ENCODE peak calls at places on chromosomes 1 and 21, in six cellular contexts. J is lower lobe of right lung, Q is K562, H is DND-41, S is tibial artery, B is endodermal cell. C is an unnamed sample. For H3K4me1 and H3K9me3, the result is how much of the 10 kb centered on the place peaks cover.

GRCh38 chr1:47859092-47859743 is 138.0 kb downstream of the TRABD2B start:
- DNase-seq in B (peak), Q (no peak), S (no peak), J (no peak), H (peak), C (no peak)

GRCh38 chr1:23791434-23792047 is 596 bp downstream of the LYPLA2 start:
- DNase-seq in S (no peak), B (peak), J (peak), Q (peak), H (no peak), C (no peak)

GRCh38 chr1:234961468-234962339 is 166.9 kb downstream of the TOMM20 start:
- DNase-seq in B (no peak), J (no peak), S (peak), H (no peak), Q (no peak), C (no peak)

GRCh38 chr1:99639408-99639807 is 6.5 kb upstream of the PALMD start:
- DNase-seq in J (no peak), B (no peak), Q (no peak), S (no peak), H (no peak), C (no peak)

GRCh38 chr1:67126111-67126746 is 8.5 kb downstream of the C1orf141 start:
- DNase-seq in B (no peak), J (no peak), H (no peak), Q (peak), S (no peak), C (no peak)

GRCh38 chr1:4603317-4604110 is 50.9 kb upstream of the AJAP1 start:
- DNase-seq in J (no peak), B (peak), S (peak), Q (no peak), H (no peak), C (no peak)

GRCh38 chr1:47555841-47556616 is 118.2 kb downstream of the FOXD2 start:
- DNase-seq in Q (no peak), B (peak), H (no peak), J (no peak), S (no peak), C (no peak)

GRCh38 chr1:194268839-194269238 is 1082.4 kb upstream of the B3GALT2 start:
- DNase-seq in S (no peak), B (no peak), H (no peak), Q (no peak), J (no peak), C (no peak)

GRCh38 chr1:58505286-58505685 is 41.2 kb downstream of the OMA1 start:
- DNase-seq in S (no peak), H (no peak), B (no peak), Q (no peak), J (no peak), C (no peak)

GRCh38 chr21:17858764-17859163 is 39.6 kb upstream of the C21orf91 start:
- DNase-seq in B (no peak), S (no peak), H (no peak), J (no peak), Q (no peak), C (no peak)

GRCh38 chr1:146012703-146013565 is 8.6 kb downstream of the HJV start:
- DNase-seq in Q (peak), B (peak), H (peak), S (no peak), J (no peak), C (no peak)

GRCh38 chr1:193185206-193185605 is 1.2 kb downstream of the B3GALT2 start:
- DNase-seq in Q (no peak), J (no peak), B (no peak), H (no peak), S (no peak), C (no peak)

GRCh38 chr1:50977575-50978143 is 7.6 kb downstream of the CDKN2C start:
- DNase-seq in B (no peak), J (peak), H (no peak), S (peak), Q (peak), C (peak)

GRCh38 chr1:147504801-147505303 is 36.4 kb upstream of the BCL9 start:
- DNase-seq in H (no peak), Q (peak), J (no peak), S (no peak), B (peak), C (no peak)

GRCh38 chr1:163120372-163120771 is 51.2 kb downstream of the RGS4 start:
- DNase-seq in J (no peak), Q (no peak), B (no peak), S (no peak), H (no peak), C (no peak)

GRCh38 chr1:234163267-234163919 is 209.9 kb upstream of the COA6 start:
- DNase-seq in J (no peak), Q (no peak), B (no peak), H (no peak), S (no peak), C (no peak)

GRCh38 chr1:43934279-43934985 is 831 bp downstream of the ARTN start:
- DNase-seq in H (peak), S (no peak), Q (peak), B (peak), J (peak), C (peak)

GRCh38 chr1:63807063-63807462 is 33.2 kb downstream of the ROR1 start:
- DNase-seq in J (no peak), H (no peak), S (no peak), Q (no peak), B (no peak), C (no peak)

GRCh38 chr1:39406533-39407478 is 84.6 kb upstream of the BMP8A start:
- DNase-seq in H (no peak), Q (no peak), S (no peak), B (no peak), J (no peak), C (no peak)

GRCh38 chr21:41783476-41784150 is 16.8 kb upstream of the RIPK4 start:
- DNase-seq in H (peak), B (no peak), S (no peak), Q (peak), J (no peak), C (no peak)

GRCh38 chr1:236103059-236103458 is 38.2 kb upstream of the NID1 start:
- DNase-seq in H (no peak), B (peak), Q (no peak), S (no peak), J (no peak), C (no peak)

GRCh38 chr1:29382851-29383588 is 146.7 kb downstream of the PTPRU start:
- DNase-seq in J (no peak), B (peak), Q (no peak), H (no peak), S (no peak), C (no peak)

GRCh38 chr1:192439373-192440025 is 122.7 kb downstream of the RGS21 start:
- DNase-seq in J (no peak), B (no peak), Q (no peak), S (no peak), H (no peak), C (no peak)

GRCh38 chr1:204680461-204680860 is 5.1 kb downstream of the LRRN2 start:
- DNase-seq in B (no peak), H (no peak), J (no peak), S (peak), Q (no peak), C (no peak)

GRCh38 chr1:33219886-33220661 is 36.2 kb upstream of the ZNF362 start:
- DNase-seq in J (no peak), B (peak), H (no peak), S (no peak), Q (no peak), C (no peak)

GRCh38 chr21:29323189-29323588 is 24.5 kb downstream of the BACH1 start:
- DNase-seq in J (no peak), Q (no peak), H (no peak), S (no peak), B (no peak), C (no peak)

GRCh38 chr1:187903223-187903622 is 1074.5 kb downstream of the PLA2G4A start:
- DNase-seq in B (no peak), H (no peak), S (no peak), Q (no peak), J (no peak), C (no peak)

GRCh38 chr1:11923069-11923826 is 3.0 kb downstream of the KIAA2013 start:
- DNase-seq in Q (no peak), B (no peak), H (no peak), S (no peak), J (no peak), C (peak)

GRCh38 chr1:234875953-234876814 is 252.5 kb downstream of the TOMM20 start:
- DNase-seq in B (no peak), J (peak), S (no peak), H (no peak), Q (peak), C (no peak)

GRCh38 chr1:193058529-193059281 is 455 bp downstream of the UCHL5 start:
- DNase-seq in S (peak), J (peak), B (no peak), H (peak), Q (peak), C (no peak)

GRCh38 chr1:195971589-195971988 is 636.7 kb downstream of the KCNT2 start:
- DNase-seq in H (no peak), B (no peak), S (no peak), J (no peak), Q (no peak), C (no peak)

GRCh38 chr1:37475380-37476086 is 1.2 kb downstream of the ZC3H12A start:
- DNase-seq in B (no peak), S (peak), H (no peak), Q (peak), J (no peak), C (peak)

GRCh38 chr1:192485692-192486436 is 89.7 kb upstream of the RGS1 start:
- DNase-seq in S (peak), H (no peak), Q (no peak), J (peak), B (no peak), C (no peak)

GRCh38 chr1:43853161-43853921 is 80.3 kb upstream of the ARTN start:
- DNase-seq in B (peak), Q (no peak), H (peak), J (peak), S (no peak), C (peak)

GRCh38 chr1:11178021-11179015 is 10.8 kb upstream of the ANGPTL7 start:
- DNase-seq in Q (no peak), J (no peak), S (no peak), H (no peak), B (peak), C (no peak)

GRCh38 chr21:39144191-39144590 is 39.1 kb downstream of the PSMG1 start:
- DNase-seq in J (no peak), Q (peak), S (no peak), H (no peak), B (no peak), C (no peak)

DNA sequence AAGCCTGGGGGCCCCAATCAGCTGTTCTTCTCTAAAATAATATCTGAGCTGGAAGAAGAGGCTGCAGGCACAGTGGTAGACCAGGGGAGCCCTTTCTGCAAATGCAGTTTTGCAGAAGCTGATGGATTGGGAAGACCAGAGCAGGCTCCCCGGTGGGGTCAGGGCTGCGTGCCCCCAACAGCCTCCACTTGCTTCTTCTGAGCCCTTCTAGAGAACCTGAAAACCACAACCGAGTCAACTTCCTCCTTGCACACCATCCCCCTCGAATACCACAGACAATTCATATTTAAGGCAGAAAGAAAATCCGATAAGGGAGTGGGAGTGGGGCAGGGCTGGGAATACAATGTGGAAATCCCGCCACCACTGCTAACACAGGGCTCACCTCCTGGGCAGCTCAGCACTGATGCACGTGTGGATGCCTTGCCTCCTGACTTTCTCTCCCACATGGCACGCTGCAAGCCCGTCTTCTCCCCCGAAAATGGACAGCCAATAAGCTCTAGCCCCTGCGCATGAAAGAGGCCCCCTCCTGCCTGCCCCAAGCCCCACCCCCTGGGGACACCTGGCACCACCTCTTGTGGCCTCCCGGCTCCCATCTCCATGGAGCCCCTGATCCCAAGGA is 25.4 kb upstream of the ALDH4A1 start:
- DNase-seq in S (no peak), H (peak), J (no peak), B (no peak), Q (no peak), C (no peak)
- H3K4me1 ChIP-seq in S (half or more), H (under half), J (half or more), B (under half), Q (under half), C (under half)

DNA sequence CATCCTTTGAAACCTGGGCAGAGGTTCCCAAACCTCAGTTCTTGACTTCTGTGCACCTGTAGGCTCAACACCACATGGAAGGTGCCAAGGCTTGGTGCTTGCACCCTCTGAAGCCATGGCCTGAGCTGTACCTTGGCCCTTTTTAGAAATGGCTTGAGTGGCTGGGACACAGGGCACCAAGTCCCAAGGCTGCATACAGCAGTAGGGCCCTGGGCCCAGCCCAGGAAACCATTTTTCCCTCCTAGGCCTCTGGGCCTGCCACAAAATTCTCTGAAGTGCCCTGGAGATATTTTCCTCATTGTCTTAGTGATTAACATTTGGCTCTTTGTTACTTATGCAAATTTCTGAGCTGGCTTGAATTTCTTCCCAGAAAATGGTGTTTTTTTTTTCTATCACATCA is 65.6 kb upstream of the ACTRT2 start:
- DNase-seq in H (no peak), B (no peak), Q (no peak), J (peak), S (no peak), C (no peak)
- H3K9me3 ChIP-seq in H (under half), B (half or more), Q (under half), J (under half), S (under half), C (under half)

GRCh38 chr1:164223378-164223777 is 335.6 kb upstream of the PBX1 start:
- DNase-seq in Q (no peak), H (no peak), S (no peak), B (no peak), J (no peak), C (no peak)
- TF ChIP-seq CTCF in Q (no peak), H (no peak), S (no peak), B (no peak), J (no peak), C (no peak)

GRCh38 chr1:160637821-160638539 is 8.9 kb downstream of the SLAMF1 start:
- DNase-seq in S (no peak), J (no peak), B (no peak), H (peak), Q (no peak), C (no peak)

GRCh38 chr1:160638540-160638857 is 8.3 kb downstream of the SLAMF1 start:
- DNase-seq in B (no peak), J (no peak), Q (no peak), S (no peak), H (no peak), C (no peak)

GRCh38 chr1:160639652-160640051 is 7.2 kb downstream of the SLAMF1 start:
- DNase-seq in Q (no peak), S (no peak), B (no peak), H (no peak), J (no peak), C (no peak)

GRCh38 chr1:160640359-160641123 is 6.3 kb downstream of the SLAMF1 start:
- DNase-seq in H (no peak), B (no peak), S (no peak), Q (no peak), J (no peak), C (no peak)

GRCh38 chr1:160638926-160639325 is 7.9 kb downstream of the SLAMF1 start:
- DNase-seq in Q (no peak), J (no peak), S (no peak), H (no peak), B (no peak), C (no peak)
- H3K4me1 ChIP-seq in Q (under half), J (under half), S (under half), H (half or more), B (under half), C (under half)

GRCh38 chr1:152506899-152507498 is 3.6 kb upstream of the LCE5A start:
- DNase-seq in H (no peak), B (no peak), S (no peak), Q (no peak), J (no peak), C (no peak)

GRCh38 chr1:152501704-152502103 is 8.9 kb upstream of the LCE5A start:
- DNase-seq in S (no peak), J (no peak), B (no peak), H (no peak), Q (no peak), C (no peak)

GRCh38 chr1:152502496-152503180 is 8.0 kb upstream of the LCE5A start:
- DNase-seq in Q (no peak), J (no peak), S (no peak), B (no peak), H (no peak), C (no peak)

GRCh38 chr1:152510503-152510902 is at the start of gene LCE5A:
- DNase-seq in B (no peak), J (no peak), H (no peak), S (no peak), Q (no peak), C (no peak)

DNA sequence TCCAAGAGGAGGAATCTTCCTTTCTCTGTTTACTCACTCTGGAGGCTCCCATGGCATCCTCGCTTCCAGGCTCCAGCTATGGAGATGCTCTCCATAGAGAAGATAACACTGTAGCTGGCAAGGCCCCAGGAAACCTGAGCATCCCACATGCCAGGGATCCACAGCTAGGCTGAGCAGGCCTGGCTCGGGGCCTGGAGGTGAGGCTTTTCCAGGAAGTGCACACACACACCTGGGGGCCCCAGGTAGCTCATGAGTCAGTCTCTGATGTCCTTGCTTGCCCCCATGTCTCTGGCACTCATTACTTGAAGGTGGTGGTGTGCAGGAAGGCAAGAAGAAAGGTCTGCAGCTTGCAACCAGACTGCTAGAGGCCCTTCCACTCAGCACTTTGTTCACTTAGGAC is 5.5 kb upstream of the LCE5A start:
- DNase-seq in H (no peak), Q (no peak), S (no peak), B (no peak), J (no peak), C (no peak)
- H3K9me3 ChIP-seq in H (under half), Q (under half), S (under half), B (half or more), J (under half), C (under half)

DNA sequence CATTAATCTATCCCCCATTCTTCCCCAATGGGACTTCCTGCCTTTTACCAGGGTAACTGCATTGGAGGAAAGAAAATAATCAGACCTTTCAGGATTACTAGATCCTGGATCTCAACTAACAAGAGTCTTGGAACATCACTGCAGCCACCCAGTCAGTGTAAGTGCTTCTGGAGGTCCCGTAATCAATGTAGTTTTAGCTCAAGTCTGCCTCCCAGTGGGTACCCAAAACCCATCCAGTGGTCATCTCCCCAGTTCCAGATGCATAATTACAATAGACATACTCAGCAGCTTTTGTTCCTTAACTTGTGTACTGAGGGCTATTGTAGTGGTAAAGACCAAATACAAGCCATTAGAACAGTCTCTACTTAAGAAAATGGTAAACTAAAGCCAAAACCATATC is 319.1 kb downstream of the GPATCH2 start:
- DNase-seq in B (peak), Q (no peak), J (no peak), H (no peak), S (no peak), C (no peak)
- TF ChIP-seq CTCF in B (peak), Q (no peak), J (no peak), H (no peak), S (no peak), C (no peak)

GRCh38 chr1:225876900-225877510 is 5.2 kb downstream of the TMEM63A start:
- DNase-seq in J (no peak), B (no peak), Q (no peak), S (no peak), H (no peak), C (no peak)
- H3K4me1 ChIP-seq in J (half or more), B (under half), Q (under half), S (under half), H (under half), C (under half)

GRCh38 chr1:18429654-18430053 is 51.1 kb upstream of the KLHDC7A start:
- DNase-seq in H (no peak), J (no peak), B (no peak), S (no peak), Q (no peak), C (no peak)
- H3K9me3 ChIP-seq in H (under half), J (under half), B (under half), S (under half), Q (under half), C (under half)

DNA sequence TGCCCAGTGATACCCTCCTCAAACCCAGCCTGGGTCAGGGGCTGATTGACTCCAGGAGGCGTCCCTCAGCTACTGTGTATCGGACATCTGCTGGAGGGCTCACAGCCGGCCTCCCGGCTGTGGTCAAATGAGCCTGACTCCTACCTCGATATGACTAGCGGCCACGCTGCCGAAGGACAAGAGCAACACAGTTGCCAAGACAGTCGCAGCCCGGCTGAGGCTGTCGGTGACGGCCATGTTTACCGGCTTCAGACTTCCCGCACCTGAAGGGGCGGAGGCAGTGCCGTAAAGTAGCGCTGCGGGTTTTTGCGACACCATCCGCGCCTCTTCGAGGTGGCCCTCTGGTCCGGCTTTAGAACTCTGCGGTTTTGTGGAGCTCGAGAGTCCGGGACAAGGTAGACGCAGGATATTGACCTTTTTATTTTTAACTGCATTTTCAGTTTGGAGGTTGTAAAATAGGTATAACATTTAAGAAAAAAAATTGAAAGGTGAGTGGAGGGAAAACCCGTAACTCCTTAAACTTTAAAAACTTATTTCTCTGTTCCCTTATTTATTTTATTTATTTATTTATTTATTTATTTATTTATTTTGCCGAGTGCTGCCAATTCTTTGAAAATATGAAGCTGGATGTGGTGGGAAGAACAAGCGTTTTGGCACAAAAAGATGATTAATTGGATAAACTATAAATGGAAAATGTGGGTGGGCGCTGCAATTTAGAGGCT is at the start of gene PIGK:
- DNase-seq in Q (peak), B (peak), H (peak), J (peak), S (peak), C (peak)
- TF ChIP-seq CTCF in Q (no peak), B (peak), H (no peak), J (no peak), S (no peak), C (no peak)